ENCODE peak calls at places on chromosomes 3 and 15, in four cellular contexts. V is left ventricle myocardium superior; J is NT2/D1; R is stimulated activated CD8-positive, alpha-beta memory T cell treated with anti-CD3 and anti-CD28 coated beads, Interleukin-15, amount 100 ng/mL, for 24 hours. D is an unnamed sample.

GRCh38 chr3:150739200-150739863 is 23.6 kb downstream of the SIAH2 start:
- DNase-seq in V (no peak), J (no peak), R (no peak), D (no peak)

GRCh38 chr15:84992157-84992940 is 10.7 kb downstream of the PDE8A start:
- DNase-seq in V (no peak), J (no peak), R (no peak), D (no peak)

GRCh38 chr3:45565341-45565740 is 29.2 kb upstream of the LIMD1 start:
- DNase-seq in V (no peak), J (no peak), R (no peak), D (no peak)

GRCh38 chr3:14478943-14479550 is 61.1 kb downstream of the GRIP2 start:
- DNase-seq in V (peak; percentile 17), J (no peak), R (no peak), D (no peak)

GRCh38 chr3:132657869-132658747 is 1.5 kb downstream of the ACAD11 start:
- DNase-seq in V (no peak), J (no peak), R (no peak), D (no peak)

GRCh38 chr3:157082305-157082981 is 77.5 kb downstream of the CCNL1 start:
- DNase-seq in V (no peak), J (no peak), R (no peak), D (no peak)

GRCh38 chr15:86615411-86615810 is 535.7 kb downstream of the AGBL1 start:
- DNase-seq in V (no peak), J (no peak), R (no peak), D (no peak)

GRCh38 chr3:22176911-22177310 is 425.9 kb upstream of the ZNF385D start:
- DNase-seq in V (no peak), J (no peak), R (no peak), D (no peak)

GRCh38 chr3:188842628-188843027 is 329.1 kb upstream of the TPRG1 start:
- DNase-seq in V (no peak), J (no peak), R (no peak), D (no peak)

GRCh38 chr3:134666052-134666451 is 15.2 kb upstream of the KY start:
- DNase-seq in V (no peak), J (no peak), R (no peak), D (no peak)

GRCh38 chr3:154122912-154123559 is 1.8 kb downstream of the ARHGEF26 start:
- DNase-seq in V (no peak), J (no peak), R (no peak), D (no peak)